ENCODE peak calls at places on chromosomes 5 and 9, in ten cellular contexts. V is activated T-cell treated with anti-CD3 and anti-CD28 coated beads, Interleukin-2, amount 50 U/mL, for 24 hours; Y is non-pigmented ciliary epithelial cell; K is hypothalamus; P is T-cell; L is osteoblast; B is GM10248; A is RWPE1; M is EL; F is sciatic nerve. T is an unnamed sample.

GRCh38 chr5:32545102-32545847 is 40.1 kb upstream of the SUB1 start:
- DNase-seq in V (no peak), Y (no peak), K (no peak), P (no peak), L (no peak), B (no peak), A (no peak), M (no peak), F (no peak), T (no peak)

GRCh38 chr5:107572800-107573368 is 97.9 kb downstream of the EFNA5 start:
- DNase-seq in V (no peak), Y (no peak), K (no peak), P (no peak), L (no peak), B (no peak), A (no peak), M (no peak), F (no peak), T (no peak)

GRCh38 chr5:172875372-172876279 is 41.6 kb downstream of the ERGIC1 start:
- DNase-seq in V (no peak), Y (no peak), K (no peak), P (no peak), L (no peak), B (no peak), A (no peak), M (no peak), F (no peak), T (no peak)

GRCh38 chr9:111613436-111614040 is 14.1 kb upstream of the PTGR1 start:
- DNase-seq in V (no peak), Y (no peak), K (no peak), P (no peak), L (peak), B (no peak), A (no peak), M (no peak), F (no peak), T (no peak)

GRCh38 chr5:78916044-78916443 is 69.1 kb downstream of the ARSB start:
- DNase-seq in V (no peak), Y (no peak), K (no peak), P (no peak), L (no peak), B (no peak), A (no peak), M (no peak), F (no peak), T (no peak)

GRCh38 chr5:56557198-56557597 is 258.2 kb upstream of the MAP3K1 start:
- DNase-seq in V (no peak), Y (no peak), K (no peak), P (no peak), L (no peak), B (no peak), A (no peak), M (no peak), F (no peak), T (no peak)

GRCh38 chr5:108524564-108524963 is 142.7 kb upstream of the FBXL17 start:
- DNase-seq in V (no peak), Y (no peak), K (no peak), P (no peak), L (no peak), B (no peak), A (no peak), M (no peak), F (no peak), T (no peak)

GRCh38 chr9:29945012-29945411 is 2371.7 kb upstream of the C9orf72 start:
- DNase-seq in V (no peak), Y (no peak), K (no peak), P (no peak), L (no peak), B (no peak), A (no peak), M (no peak), F (no peak), T (no peak)

GRCh38 chr5:175328176-175328575 is 115.8 kb downstream of the DRD1 start:
- DNase-seq in V (no peak), Y (no peak), K (no peak), P (no peak), L (no peak), B (no peak), A (no peak), M (no peak), F (no peak), T (no peak)

GRCh38 chr9:33198163-33198562 is 31.0 kb upstream of the B4GALT1 start:
- DNase-seq in V (no peak), Y (no peak), K (peak), P (no peak), L (peak), B (no peak), A (no peak), M (no peak), F (no peak), T (no peak)

GRCh38 chr9:107270082-107270481 is 13.0 kb upstream of the RAD23B start:
- DNase-seq in V (no peak), Y (no peak), K (no peak), P (no peak), L (no peak), B (no peak), A (no peak), M (no peak), F (no peak), T (no peak)

GRCh38 chr5:54722846-54723433 is 205.4 kb downstream of the SNX18 start:
- DNase-seq in V (no peak), Y (no peak), K (no peak), P (no peak), L (no peak), B (no peak), A (no peak), M (peak), F (no peak), T (no peak)

GRCh38 chr5:90802695-90803317 is 244.2 kb downstream of the ADGRV1 start:
- DNase-seq in V (no peak), Y (no peak), K (no peak), P (no peak), L (peak), B (peak), A (peak), M (peak), F (no peak), T (no peak)

GRCh38 chr9:98811051-98811650 is 3.7 kb downstream of the GALNT12 start:
- DNase-seq in V (no peak), Y (peak), K (no peak), P (no peak), L (peak), B (no peak), A (peak), M (peak), F (no peak), T (no peak)

GRCh38 chr5:74655716-74656115 is 15.2 kb upstream of the ENC1 start:
- DNase-seq in V (no peak), Y (no peak), K (no peak), P (no peak), L (no peak), B (no peak), A (no peak), M (no peak), F (no peak), T (no peak)

GRCh38 chr9:13083973-13084528 is 195.4 kb downstream of the MPDZ start:
- DNase-seq in V (no peak), Y (peak), K (no peak), P (no peak), L (peak), B (no peak), A (peak), M (peak), F (no peak), T (no peak)

GRCh38 chr5:88899338-88899737 is 16.4 kb upstream of the MEF2C start:
- DNase-seq in V (no peak), Y (no peak), K (no peak), P (no peak), L (no peak), B (no peak), A (no peak), M (no peak), F (no peak), T (no peak)

T was measured in activated CD4-positive, alpha-beta memory T cell treated with anti-CD3 and anti-CD28 coated beads, Interleukin-2, amount 10 ng/mL, durations not matched to agents 7 days and 5 days.